ENCODE peak calls at places on chromosomes 5 and 9, in ten cellular contexts. D, P, C, F, H, W, N, J, S and A are unnamed samples.

GRCh38 chr5:106269252-106269843 is 1401.4 kb downstream of the EFNA5 start:
- DNase-seq in F (peak), J (no peak), S (no peak), C (no peak), D (no peak), H (no peak), W (no peak), P (peak), N (no peak), A (no peak)

GRCh38 chr5:40685952-40686351 is 6.2 kb downstream of the PTGER4 start:
- DNase-seq in H (no peak), W (no peak), N (no peak), P (no peak), D (no peak), J (no peak), C (no peak), F (no peak), S (no peak), A (no peak)

GRCh38 chr5:59587489-59588337 is 305.8 kb downstream of the PDE4D start:
- DNase-seq in F (peak), P (peak), W (peak), S (no peak), C (peak), N (peak), H (peak), J (no peak), D (peak), A (no peak)

GRCh38 chr9:4667681-4668080 is 1.4 kb upstream of the SPATA6L start:
- DNase-seq in C (no peak), J (no peak), H (no peak), N (no peak), F (no peak), S (no peak), P (no peak), D (no peak), W (no peak), A (no peak)

GRCh38 chr5:133499896-133500295 is 112.4 kb downstream of the FSTL4 start:
- DNase-seq in W (no peak), C (no peak), P (no peak), N (no peak), F (no peak), D (no peak), J (no peak), H (no peak), S (no peak), A (no peak)

GRCh38 chr5:151274666-151275065 is 21.7 kb downstream of the GM2A start:
- DNase-seq in C (no peak), N (no peak), J (no peak), S (no peak), W (no peak), H (no peak), P (no peak), D (no peak), F (no peak), A (no peak)

GRCh38 chr5:71974622-71975021 is 132.7 kb upstream of the MAP1B start:
- DNase-seq in N (no peak), P (peak), H (no peak), J (no peak), F (no peak), W (no peak), S (no peak), C (no peak), D (no peak), A (no peak)

GRCh38 chr5:178404987-178405386 is 172.4 kb upstream of the PHYKPL start:
- DNase-seq in J (no peak), C (no peak), N (no peak), S (no peak), W (no peak), D (no peak), P (no peak), H (no peak), F (peak), A (no peak)

GRCh38 chr9:93917121-93917853 is 37.9 kb downstream of the BARX1 start:
- DNase-seq in J (no peak), C (no peak), P (no peak), D (no peak), F (no peak), N (no peak), H (no peak), W (no peak), S (no peak), A (no peak)

GRCh38 chr9:87193925-87194380 is 246.6 kb upstream of the GAS1 start:
- DNase-seq in J (no peak), F (peak), W (no peak), P (peak), H (no peak), N (no peak), C (no peak), D (no peak), S (no peak), A (no peak)

GRCh38 chr5:74412064-74412463 is 228.5 kb downstream of the ENC1 start:
- DNase-seq in J (no peak), C (no peak), F (no peak), D (no peak), N (no peak), S (no peak), H (no peak), W (no peak), P (no peak), A (no peak)

GRCh38 chr5:10166392-10166791 is 83.3 kb downstream of the ATPSCKMT start:
- DNase-seq in C (no peak), J (no peak), W (no peak), P (no peak), D (no peak), S (no peak), H (no peak), F (no peak), N (no peak), A (no peak)

GRCh38 chr5:171639966-171640365 is 145.7 kb upstream of the SMIM23 start:
- DNase-seq in W (no peak), P (no peak), N (no peak), H (no peak), S (no peak), D (no peak), J (no peak), F (peak), C (no peak), A (no peak)

GRCh38 chr5:80346055-80346454 is 26.3 kb downstream of the SPZ1 start:
- DNase-seq in W (no peak), N (no peak), S (no peak), H (peak), C (peak), F (no peak), P (peak), J (no peak), D (no peak), A (peak)

GRCh38 chr5:36744678-36745659 is 131.6 kb upstream of the NIPBL start:
- DNase-seq in C (peak), D (peak), P (peak), J (peak), F (peak), S (peak), N (peak), W (peak), H (peak), A (peak)

GRCh38 chr5:159550951-159551350 is 220.7 kb upstream of the IL12B start:
- DNase-seq in P (no peak), D (no peak), F (peak), W (no peak), S (no peak), N (no peak), J (no peak), H (no peak), C (no peak), A (no peak)

GRCh38 chr9:121886759-121887485 is 206.2 kb downstream of the TTLL11 start:
- DNase-seq in H (no peak), C (no peak), P (peak), F (no peak), J (no peak), N (no peak), S (peak), D (no peak), W (no peak), A (no peak)

GRCh38 chr5:2732850-2733249 is 18.6 kb downstream of the IRX2 start:
- DNase-seq in F (no peak), D (no peak), N (no peak), C (no peak), J (peak), W (no peak), H (no peak), P (no peak), S (peak), A (no peak)

GRCh38 chr5:6581559-6582426 is 51.1 kb downstream of the NSUN2 start:
- DNase-seq in J (no peak), H (no peak), F (peak), W (no peak), S (no peak), C (no peak), D (no peak), N (no peak), P (no peak), A (no peak)

GRCh38 chr5:75961814-75962213 is 121.4 kb upstream of the SV2C start:
- DNase-seq in F (no peak), C (no peak), W (no peak), D (no peak), J (no peak), H (no peak), S (no peak), P (no peak), N (no peak), A (no peak)

GRCh38 chr9:122331523-122331927 is 39.3 kb upstream of the PTGS1 start:
- DNase-seq in J (no peak), N (no peak), W (no peak), H (no peak), P (no peak), S (no peak), D (no peak), F (peak), C (no peak), A (no peak)

GRCh38 chr5:1445313-1445894 is at the start of gene SLC6A3:
- DNase-seq in P (no peak), W (no peak), F (no peak), H (no peak), S (peak), J (peak), D (no peak), C (peak), N (peak), A (no peak)

GRCh38 chr5:314676-315487 is 6.6 kb upstream of the AHRR start:
- DNase-seq in D (no peak), W (no peak), P (no peak), N (no peak), J (no peak), S (peak), C (no peak), F (no peak), H (no peak), A (no peak)

GRCh38 chr5:153562189-153562588 is 71.7 kb downstream of the GRIA1 start:
- DNase-seq in C (no peak), N (no peak), D (no peak), S (no peak), H (peak), P (no peak), J (no peak), W (no peak), F (peak), A (no peak)

GRCh38 chr9:4836676-4837075 is 43.9 kb downstream of the RCL1 start:
- DNase-seq in W (no peak), P (peak), F (peak), D (no peak), J (no peak), C (no peak), S (no peak), H (no peak), N (no peak), A (no peak)

GRCh38 chr5:143889986-143890385 is 78.0 kb downstream of the HMHB1 start:
- DNase-seq in D (no peak), N (no peak), J (no peak), C (no peak), F (peak), H (no peak), P (no peak), W (no peak), S (no peak), A (no peak)

GRCh38 chr5:32722957-32723356 is 11.8 kb downstream of the NPR3 start:
- DNase-seq in S (no peak), J (no peak), F (no peak), W (no peak), D (no peak), P (no peak), N (no peak), C (no peak), H (no peak), A (no peak)

GRCh38 chr9:100427366-100428263 is 672 bp downstream of the MSANTD3 start:
- DNase-seq in J (no peak), F (peak), D (no peak), N (no peak), S (peak), P (peak), H (no peak), W (peak), C (peak), A (no peak)

GRCh38 chr5:104119529-104119928 is 556.9 kb upstream of the NUDT12 start:
- DNase-seq in J (no peak), P (no peak), S (no peak), C (no peak), N (no peak), W (no peak), F (no peak), D (no peak), H (no peak), A (no peak)

GRCh38 chr9:71748280-71748743 is 20.0 kb downstream of the CEMIP2 start:
- DNase-seq in S (no peak), J (no peak), D (no peak), F (peak), W (no peak), P (peak), C (no peak), N (no peak), H (no peak), A (no peak)

GRCh38 chr9:19876569-19877316 is 87.9 kb upstream of the SLC24A2 start:
- DNase-seq in H (no peak), D (no peak), J (no peak), P (no peak), S (no peak), F (no peak), N (no peak), W (no peak), C (no peak), A (no peak)

GRCh38 chr9:137461663-137462395 is 2.7 kb upstream of the NSMF start:
- DNase-seq in S (peak), W (peak), F (no peak), H (peak), J (peak), C (no peak), N (peak), P (no peak), D (no peak), A (peak)

GRCh38 chr5:142474426-142474825 is 149.6 kb upstream of the SPRY4 start:
- DNase-seq in W (no peak), J (no peak), P (peak), D (no peak), H (no peak), F (no peak), C (no peak), S (no peak), N (no peak), A (no peak)

GRCh38 chr9:93911871-93912554 is 43.1 kb downstream of the BARX1 start:
- DNase-seq in P (no peak), F (no peak), J (no peak), D (no peak), H (no peak), C (no peak), S (no peak), N (no peak), W (no peak), A (no peak)

GRCh38 chr9:84310903-84311302 is 29.7 kb downstream of the SLC28A3 start:
- DNase-seq in F (no peak), J (no peak), P (no peak), W (no peak), S (no peak), C (peak), D (no peak), N (no peak), H (no peak), A (no peak)

GRCh38 chr9:69346596-69347390 is 21.8 kb downstream of the ENTREP1 start:
- DNase-seq in C (no peak), J (no peak), H (no peak), W (no peak), P (no peak), F (no peak), N (no peak), S (no peak), D (no peak), A (no peak)

GRCh38 chr5:32302822-32303754 is 9.7 kb downstream of the MTMR12 start:
- DNase-seq in N (no peak), H (no peak), S (no peak), F (no peak), C (no peak), W (no peak), P (no peak), D (no peak), J (no peak), A (no peak)

GRCh38 chr5:141637266-141637692 is 482 bp downstream of the RELL2 start:
- DNase-seq in N (peak), H (no peak), F (no peak), J (no peak), P (no peak), C (peak), W (no peak), D (no peak), S (peak), A (peak)

GRCh38 chr5:57816108-57816507 is 333.5 kb upstream of the ACTBL2 start:
- DNase-seq in C (no peak), S (no peak), D (no peak), W (no peak), H (peak), P (peak), F (peak), N (no peak), J (no peak), A (no peak)
- TF ChIP-seq CTCF in C (no peak), S (no peak), D (no peak), W (no peak), H (no peak), P (no peak), F (no peak), N (no peak), J (no peak), A (no peak)

GRCh38 chr5:68286612-68286912 is 71.0 kb downstream of the PIK3R1 start:
- DNase-seq in P (no peak), H (no peak), D (no peak), N (no peak), S (no peak), C (no peak), J (no peak), W (no peak), F (no peak), A (no peak)
- TF ChIP-seq CTCF in P (no peak), H (no peak), D (no peak), N (peak), S (no peak), C (no peak), J (no peak), W (no peak), F (no peak), A (no peak)

GRCh38 chr9:88990721-88991065 is 575 bp upstream of the S1PR3 start:
- DNase-seq in C (peak), J (peak), S (no peak), N (no peak), W (no peak), D (no peak), H (no peak), F (no peak), P (no peak), A (no peak)
- TF ChIP-seq CTCF in C (no peak), J (no peak), S (no peak), N (no peak), W (no peak), D (no peak), H (peak), F (peak), P (peak), A (no peak)

GRCh38 chr5:73232266-73233041 is 59.5 kb downstream of the TMEM174 start:
- DNase-seq in J (no peak), W (no peak), P (no peak), F (peak), S (no peak), H (no peak), C (peak), D (no peak), N (no peak), A (no peak)

GRCh38 chr5:73234156-73234555 is 61.2 kb downstream of the TMEM174 start:
- DNase-seq in C (no peak), D (no peak), F (no peak), H (no peak), J (no peak), W (no peak), S (no peak), N (no peak), P (no peak), A (no peak)

GRCh38 chr5:73231245-73231778 is 58.3 kb downstream of the TMEM174 start:
- DNase-seq in C (no peak), H (no peak), W (no peak), J (no peak), D (no peak), P (no peak), S (no peak), N (no peak), F (no peak), A (no peak)

GRCh38 chr5:73233053-73233460 is 60.1 kb downstream of the TMEM174 start:
- DNase-seq in J (no peak), W (no peak), F (no peak), N (no peak), C (no peak), H (no peak), P (no peak), S (no peak), D (no peak), A (no peak)

GRCh38 chr5:73233461-73234151 is 60.6 kb downstream of the TMEM174 start:
- DNase-seq in F (peak), J (no peak), C (peak), D (no peak), H (no peak), S (no peak), P (peak), N (no peak), W (no peak), A (no peak)
- TF ChIP-seq CTCF in F (peak), J (no peak), C (no peak), D (peak), H (peak), S (no peak), P (no peak), N (no peak), W (no peak), A (no peak)

GRCh38 chr9:126805546-126806262 is 864 bp downstream of the ZBTB43 start:
- DNase-seq in F (peak), S (no peak), C (no peak), J (peak), H (no peak), P (peak), N (no peak), D (no peak), W (peak), A (peak)

GRCh38 chr9:126802343-126803059 is 2.3 kb upstream of the ZBTB43 start:
- DNase-seq in H (no peak), J (no peak), C (no peak), S (no peak), F (no peak), W (no peak), D (no peak), P (no peak), N (no peak), A (no peak)

GRCh38 chr9:126804198-126804695 is 593 bp upstream of the ZBTB43 start:
- DNase-seq in F (no peak), H (no peak), P (no peak), D (no peak), C (no peak), S (peak), J (no peak), N (no peak), W (no peak), A (no peak)

GRCh38 chr9:126806336-126806735 is 1.5 kb downstream of the ZBTB43 start:
- DNase-seq in J (no peak), S (no peak), C (no peak), H (no peak), D (no peak), N (no peak), P (no peak), W (no peak), F (peak), A (no peak)

DNA sequence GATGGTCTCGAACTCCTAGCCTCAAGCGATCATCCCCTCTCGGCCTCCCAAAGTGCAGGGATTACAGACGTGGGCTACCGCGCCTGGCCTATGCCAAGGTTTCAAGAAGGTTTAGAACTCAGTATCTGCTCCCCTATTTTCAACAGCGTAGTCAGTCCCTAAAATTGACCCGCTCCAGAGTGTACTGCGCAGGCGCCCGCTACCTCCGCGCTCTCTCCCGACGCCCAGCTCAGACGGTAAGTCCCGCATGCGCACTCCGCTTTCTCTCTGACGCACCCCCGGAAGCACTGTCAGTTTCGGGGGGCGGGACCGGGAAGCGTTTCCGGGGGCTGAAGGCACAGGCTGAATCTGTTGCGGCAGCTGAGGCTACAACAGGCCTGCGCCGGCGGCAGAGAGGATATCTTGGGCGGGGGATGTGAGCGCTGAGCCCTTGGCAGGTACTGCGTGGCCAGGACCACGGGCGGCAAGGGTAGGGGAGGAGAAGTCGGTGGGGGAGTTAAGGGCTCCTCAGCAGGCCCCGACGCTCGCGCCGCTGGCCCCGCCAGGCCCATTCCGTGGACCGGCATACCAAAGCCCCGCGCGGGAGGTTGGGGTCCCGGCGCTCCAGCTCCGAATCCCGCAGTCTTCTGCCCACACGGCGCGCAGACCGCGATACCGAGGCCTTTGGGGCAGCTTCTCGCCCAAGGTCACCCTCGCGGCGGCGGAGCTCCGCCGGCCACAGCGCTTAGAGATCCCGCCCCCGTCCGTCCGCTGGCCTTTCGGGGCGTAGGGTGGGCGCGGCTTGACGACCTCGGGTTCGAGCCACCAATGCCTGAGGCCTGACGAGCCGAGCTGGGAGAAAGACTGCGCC is at the start of gene ZBTB43:
- DNase-seq in H (peak), P (peak), F (peak), D (peak), C (peak), J (peak), S (peak), W (peak), N (peak), A (peak)
- TF ChIP-seq CTCF in H (no peak), P (no peak), F (no peak), D (no peak), C (no peak), J (no peak), S (no peak), W (no peak), N (no peak), A (no peak)

GRCh38 chr9:135500525-135501260 is at the start of gene MRPS2:
- DNase-seq in S (peak), N (peak), J (peak), W (peak), H (peak), D (peak), C (peak), P (peak), F (peak), A (peak)
- TF ChIP-seq CTCF in S (no peak), N (peak), J (peak), W (peak), H (peak), D (peak), C (peak), P (peak), F (peak), A (peak)